ENCODE peak calls at places on chromosomes 3 and 15, in five cellular contexts. W is A549, L is adrenal gland, X is left ventricle myocardium inferior, O is mesenchymal stem cell. J is an unnamed sample.

GRCh38 chr3:11969986-11970385 is 34.2 kb upstream of the SYN2 start:
- DNase-seq in W (no peak), L (no peak), X (no peak), O (no peak), J (no peak)

GRCh38 chr3:128177865-128178264 is 24.6 kb downstream of the EEFSEC start:
- DNase-seq in W (no peak), L (no peak), X (no peak), O (no peak), J (no peak)

GRCh38 chr3:99920530-99921376 is 103.1 kb downstream of the CMSS1 start:
- DNase-seq in W (peak; percentile 33), L (peak; percentile 69), X (peak; percentile 79), O (peak; percentile 60), J (no peak)

GRCh38 chr3:134603480-134603879 is 47.3 kb downstream of the KY start:
- DNase-seq in W (no peak), L (no peak), X (no peak), O (no peak), J (no peak)

GRCh38 chr3:14505001-14505802 is 34.9 kb downstream of the GRIP2 start:
- DNase-seq in W (no peak), L (no peak), X (no peak), O (no peak), J (no peak)

GRCh38 chr15:77907824-77908751 is 169.4 kb downstream of the TBC1D2B start:
- DNase-seq in W (no peak), L (peak; percentile 78), X (no peak), O (peak; percentile 72), J (peak; percentile 66)

GRCh38 chr3:61802772-61803171 is 241.4 kb downstream of the PTPRG start:
- DNase-seq in W (no peak), L (no peak), X (no peak), O (no peak), J (no peak)

GRCh38 chr15:49315543-49315942 is 107.5 kb upstream of the FGF7 start:
- DNase-seq in W (no peak), L (no peak), X (no peak), O (no peak), J (no peak)

GRCh38 chr15:68389936-68390790 is 41.8 kb downstream of the ITGA11 start:
- DNase-seq in W (no peak), L (peak; percentile 40), X (no peak), O (peak; percentile 95), J (peak; percentile 46)

GRCh38 chr3:124584552-124585391 is 145.5 kb upstream of the UMPS start:
- DNase-seq in W (peak; percentile 69), L (peak; percentile 88), X (peak; percentile 84), O (peak; percentile 56), J (peak; percentile 91)

GRCh38 chr3:29152379-29152778 is 128.5 kb upstream of the RBMS3 start:
- DNase-seq in W (peak; percentile 8), L (no peak), X (no peak), O (no peak), J (no peak)

GRCh38 chr15:89472785-89473256 is 23.6 kb downstream of the RHCG start:
- DNase-seq in W (peak; percentile 78), L (peak; percentile 24), X (peak; percentile 23), O (peak; percentile 56), J (no peak)

GRCh38 chr3:288383-288782 is 91.8 kb downstream of the CHL1 start:
- DNase-seq in W (no peak), L (no peak), X (no peak), O (no peak), J (no peak)

GRCh38 chr3:8702560-8702959 is 31.0 kb upstream of the CAV3 start:
- DNase-seq in W (no peak), L (no peak), X (no peak), O (no peak), J (no peak)

GRCh38 chr3:164879201-164879600 is 199.1 kb downstream of the SI start:
- DNase-seq in W (no peak), L (no peak), X (no peak), O (no peak), J (no peak)

GRCh38 chr3:64715211-64715982 is 27.6 kb upstream of the ADAMTS9 start:
- DNase-seq in W (no peak), L (no peak), X (no peak), O (no peak), J (no peak)

GRCh38 chr3:184563941-184564684 is 2.5 kb downstream of the EPHB3 start:
- DNase-seq in W (no peak), L (no peak), X (no peak), O (peak; percentile 24), J (no peak)

GRCh38 chr3:184563569-184563925 is 2.0 kb downstream of the EPHB3 start:
- DNase-seq in W (no peak), L (no peak), X (no peak), O (no peak), J (no peak)

GRCh38 chr3:184562146-184562861 is 719 bp downstream of the EPHB3 start:
- DNase-seq in W (no peak), L (no peak), X (no peak), O (no peak), J (no peak)

GRCh38 chr3:184561329-184562145 is at the start of gene EPHB3:
- DNase-seq in W (peak; percentile 96), L (peak; percentile 99), X (peak; percentile 98), O (peak; percentile 99), J (peak; percentile 100)

DNA sequence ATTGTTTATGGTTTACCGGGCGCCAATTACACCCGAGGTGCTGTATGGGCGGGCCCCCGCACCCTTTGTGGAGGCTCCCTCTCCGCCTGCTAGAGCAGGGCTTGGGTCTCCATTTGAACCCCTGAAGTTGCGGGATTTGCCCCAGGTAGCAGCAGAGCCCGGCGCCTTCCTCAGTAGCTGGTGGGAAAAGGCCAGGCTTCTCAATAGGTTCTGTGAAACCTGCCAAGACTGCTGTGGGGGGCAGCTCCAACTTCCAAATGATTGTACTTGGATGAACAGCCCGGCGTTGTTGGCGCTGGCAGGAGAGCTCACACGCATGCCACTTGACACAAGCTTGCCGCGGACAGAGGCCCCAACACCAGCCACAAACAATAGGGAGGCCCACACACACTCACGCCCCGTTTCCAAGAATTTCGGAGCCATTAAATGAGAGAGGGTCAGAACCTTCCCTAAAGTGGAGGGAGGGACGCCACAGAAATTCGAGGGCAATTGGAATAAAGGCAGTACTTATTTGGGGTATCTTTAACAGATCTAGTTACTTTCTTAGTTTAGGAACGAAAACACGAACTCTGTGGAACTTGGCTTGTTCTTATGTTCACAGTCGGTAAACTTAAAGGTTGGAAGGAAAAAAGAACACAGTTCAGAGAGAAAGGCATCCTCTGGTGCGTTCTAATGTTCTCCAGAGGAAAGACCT is 1.4 kb downstream of the EPHB3 start:
- DNase-seq in W (no peak), L (no peak), X (no peak), O (peak; percentile 68), J (no peak)
- H3K27ac ChIP-seq in W (no peak overlapping the region), L (peak overlapping the region; percentile 36), X (peak overlapping the region; percentile 63), O (no peak overlapping the region), J (peak overlapping the region; percentile 52)

DNA sequence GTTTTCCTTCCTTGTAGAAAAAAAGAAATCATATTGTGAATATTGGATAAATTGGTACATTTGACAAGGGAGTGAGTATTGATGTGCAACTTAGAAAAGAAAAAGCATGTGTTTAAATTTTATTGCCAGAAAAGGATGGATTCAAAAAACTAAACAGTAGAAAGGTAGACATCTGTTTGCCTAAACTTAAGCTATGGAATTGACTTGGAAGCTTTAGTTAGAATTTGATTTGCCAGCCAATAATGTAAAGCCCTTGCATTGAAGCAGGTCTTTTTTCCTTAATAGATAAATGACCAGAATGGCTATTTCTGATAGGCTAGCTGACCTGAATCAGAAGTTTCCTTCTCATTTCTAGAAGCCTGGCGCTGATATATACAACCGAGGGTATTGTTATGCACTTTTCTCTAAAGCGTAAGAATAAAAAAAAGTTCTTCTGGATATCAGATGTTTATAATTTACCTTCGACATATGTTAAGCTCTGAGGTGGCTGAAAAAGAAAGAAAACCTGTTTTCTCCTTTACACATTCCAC is 4.2 kb downstream of the RARB start:
- DNase-seq in W (no peak), L (no peak), X (no peak), O (no peak), J (no peak)
- H3K4me3 ChIP-seq in W (peak overlapping the region; percentile 68), L (no peak overlapping the region), X (peak overlapping the region; percentile 83), O (no peak overlapping the region), J (peak overlapping the region; percentile 30)

GRCh38 chr15:83163032-83163431 is 44.6 kb downstream of the HDGFL3 start:
- DNase-seq in W (no peak), L (no peak), X (no peak), O (no peak), J (no peak)
- H3K27ac ChIP-seq in W (no peak overlapping the region), L (no peak overlapping the region), X (no peak overlapping the region), O (no peak overlapping the region), J (no peak overlapping the region)

DNA sequence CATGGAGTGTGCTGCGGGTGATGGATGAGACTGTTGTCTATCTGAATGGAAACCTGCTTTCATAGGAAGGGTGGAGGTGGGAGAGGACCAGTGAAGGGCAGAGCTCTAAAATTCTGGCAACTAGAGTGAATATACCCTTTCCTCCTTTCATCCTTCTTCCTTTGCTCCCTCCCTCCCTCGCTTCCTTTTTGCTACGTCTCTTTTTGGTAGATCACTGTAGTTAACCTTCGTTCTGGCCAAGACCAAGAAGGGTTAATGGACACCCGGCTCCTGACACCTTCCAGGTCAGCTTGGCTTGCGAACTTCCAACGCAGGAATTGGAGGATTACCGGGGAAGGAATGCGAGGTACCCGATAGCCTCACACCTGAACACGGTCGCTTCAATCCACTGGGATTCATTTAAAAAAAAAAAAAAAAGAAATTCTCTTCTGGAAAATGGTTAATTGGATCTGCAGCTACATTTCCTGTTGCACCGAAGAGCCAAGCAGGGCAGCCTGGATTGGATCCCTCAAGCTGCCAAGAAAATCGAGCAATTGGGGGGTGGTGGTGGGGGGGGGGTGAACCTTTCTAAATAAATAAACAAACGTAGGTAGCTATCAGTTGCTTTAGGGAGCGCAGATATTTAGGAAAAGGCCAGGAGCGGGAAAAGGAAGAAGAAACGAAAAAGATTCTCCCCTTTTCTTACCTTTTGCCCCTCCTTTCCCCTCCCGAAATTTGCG is 9.6 kb upstream of the NR2F2 start:
- DNase-seq in W (no peak), L (no peak), X (no peak), O (peak; percentile 3), J (peak; percentile 65)
- H3K4me3 ChIP-seq in W (no peak overlapping the region), L (no peak overlapping the region), X (peak overlapping the region; percentile 88), O (no peak overlapping the region), J (peak overlapping the region; percentile 94)

GRCh38 chr3:109112946-109113345 is 5.0 kb downstream of the MORC1 start:
- DNase-seq in W (no peak), L (no peak), X (no peak), O (no peak), J (no peak)
- H3K27ac ChIP-seq in W (no peak overlapping the region), L (no peak overlapping the region), X (no peak overlapping the region), O (no peak overlapping the region), J (no peak overlapping the region)

DNA sequence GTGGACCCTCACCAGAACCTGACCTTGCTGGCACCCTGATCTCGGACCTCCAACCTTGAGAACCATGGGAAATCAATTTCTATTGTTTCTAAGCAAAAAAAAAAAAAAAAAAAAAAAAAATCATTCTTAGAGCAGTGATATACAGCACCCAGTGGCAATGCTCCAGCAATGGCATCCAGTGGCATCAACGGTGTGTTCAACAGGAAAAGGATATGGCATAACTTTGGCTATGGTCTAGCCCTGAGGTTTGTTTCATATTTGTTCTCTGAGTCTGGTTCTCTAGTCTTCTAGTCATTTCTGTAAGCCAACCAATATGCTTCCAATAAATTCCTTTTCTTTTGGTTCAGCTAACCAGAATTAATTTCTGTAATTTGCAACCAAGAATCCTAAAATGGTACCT is 19.2 kb downstream of the DENND4A start:
- DNase-seq in W (no peak), L (no peak), X (no peak), O (no peak), J (no peak)
- H3K4me3 ChIP-seq in W (no peak overlapping the region), L (no peak overlapping the region), X (no peak overlapping the region), O (no peak overlapping the region), J (no peak overlapping the region)

GRCh38 chr3:48739955-48740823 is 23.2 kb upstream of the IP6K2 start:
- DNase-seq in W (peak; percentile 82), L (peak; percentile 97), X (peak; percentile 94), O (peak; percentile 88), J (peak; percentile 94)
- H3K27ac ChIP-seq in W (peak overlapping the region; percentile 82), L (peak overlapping the region; percentile 82), X (peak overlapping the region; percentile 94), O (no peak overlapping the region), J (peak overlapping the region; percentile 83)

GRCh38 chr15:55835866-55836265 is 92.9 kb upstream of the PRTG start:
- DNase-seq in W (no peak), L (no peak), X (no peak), O (no peak), J (no peak)
- H3K4me3 ChIP-seq in W (no peak overlapping the region), L (no peak overlapping the region), X (no peak overlapping the region), O (no peak overlapping the region), J (no peak overlapping the region)